ENCODE peak calls at places on chromosome 2, in four cellular contexts. V is GM12891, Q is HCT116, Z is GM12878. Y is an unnamed sample.

GRCh38 chr2:762646-763045 is 85.4 kb upstream of the TMEM18 start:
- DNase-seq in Z (no peak), Q (no peak), V (no peak), Y (no peak)

GRCh38 chr2:42103829-42104228 is 56.0 kb downstream of the PKDCC start:
- DNase-seq in V (no peak), Q (no peak), Z (no peak), Y (no peak)

GRCh38 chr2:198304859-198305258 is 500.5 kb downstream of the PLCL1 start:
- DNase-seq in Z (no peak), Q (no peak), V (no peak), Y (no peak)

GRCh38 chr2:98869868-98870267 is 66.2 kb downstream of the CRACDL start:
- DNase-seq in V (no peak), Z (no peak), Q (no peak), Y (no peak)

GRCh38 chr2:222878284-222878876 is 17.5 kb downstream of the ACSL3 start:
- DNase-seq in V (no peak), Q (no peak), Z (no peak), Y (no peak)

GRCh38 chr2:241136661-241137260 is 12.5 kb downstream of the PASK start:
- DNase-seq in Z (no peak), Q (no peak), V (no peak), Y (no peak)

GRCh38 chr2:121165038-121165542 is 119.9 kb downstream of the TFCP2L1 start:
- DNase-seq in Q (no peak), V (no peak), Z (no peak), Y (no peak)

GRCh38 chr2:232350804-232351685 is 27.5 kb upstream of the ALPP start:
- DNase-seq in Q (no peak), Z (no peak), V (no peak), Y (no peak)

GRCh38 chr2:32947484-32948143 is 861 bp downstream of the LTBP1 start:
- DNase-seq in Z (no peak), V (peak; percentile 41), Q (no peak), Y (peak; percentile 44)

GRCh38 chr2:19893520-19894134 is 8.2 kb downstream of the TTC32 start:
- DNase-seq in Z (peak; percentile 65), V (no peak), Q (no peak), Y (no peak)

GRCh38 chr2:208984376-208985100 is 439.3 kb upstream of the MAP2 start:
- DNase-seq in Q (no peak), V (no peak), Z (no peak), Y (no peak)

GRCh38 chr2:45049937-45050336 is 40.7 kb upstream of the SIX2 start:
- DNase-seq in V (no peak), Q (no peak), Z (no peak), Y (no peak)

GRCh38 chr2:105102001-105102400 is 64.1 kb downstream of the MRPS9 start:
- DNase-seq in V (no peak), Z (no peak), Q (no peak), Y (no peak)

GRCh38 chr2:172242968-172243367 is 140.3 kb upstream of the DLX2 start:
- DNase-seq in Z (no peak), V (no peak), Q (no peak), Y (no peak)

GRCh38 chr2:34353498-34354113 is 754.5 kb upstream of the FAM98A start:
- DNase-seq in V (no peak), Q (no peak), Z (no peak), Y (no peak)

GRCh38 chr2:121178730-121179129 is 106.3 kb downstream of the TFCP2L1 start:
- DNase-seq in V (no peak), Z (no peak), Q (no peak), Y (no peak)

GRCh38 chr2:230902180-230902899 is 22.7 kb downstream of the GPR55 start:
- DNase-seq in V (no peak), Q (peak; percentile 54), Z (no peak), Y (peak; percentile 67)
- TF ChIP-seq POLR2A in V (no peak), Q (no peak), Z (no peak), Y (no peak)

GRCh38 chr2:229920011-229920781 is 1.6 kb downstream of the TRIP12 start:
- DNase-seq in V (no peak), Q (no peak), Z (no peak), Y (no peak)

GRCh38 chr2:229922449-229923386 is at the start of gene FBXO36:
- DNase-seq in V (peak; percentile 76), Z (no peak), Q (peak; percentile 80), Y (peak; percentile 56)

GRCh38 chr2:229921101-229921891 is 513 bp downstream of the TRIP12 start:
- DNase-seq in Q (peak; percentile 22), Z (no peak), V (peak; percentile 56), Y (peak; percentile 79)

GRCh38 chr2:229917793-229918192 is 4.0 kb downstream of the TRIP12 start:
- DNase-seq in Z (no peak), Q (no peak), V (no peak), Y (no peak)

GRCh38 chr2:229921892-229922448 is at the start of gene TRIP12:
- DNase-seq in V (peak; percentile 85), Q (peak; percentile 89), Z (peak; percentile 88), Y (peak; percentile 84)
- TF ChIP-seq POLR2A in V (no peak), Q (no peak), Z (peak; percentile 63), Y (peak; percentile 59)

GRCh38 chr2:190334479-190335224 is 8.7 kb upstream of the INPP1 start:
- DNase-seq in Z (no peak), V (no peak), Q (no peak), Y (no peak)
- TF ChIP-seq POLR2A in Z (no peak), V (no peak), Q (no peak), Y (no peak)

GRCh38 chr2:54558188-54558975 is 102.3 kb downstream of the SPTBN1 start:
- DNase-seq in V (no peak), Z (no peak), Q (peak; percentile 56), Y (no peak)
- TF ChIP-seq POLR2A in V (peak; percentile 51), Z (peak; percentile 78), Q (no peak), Y (no peak)

DNA sequence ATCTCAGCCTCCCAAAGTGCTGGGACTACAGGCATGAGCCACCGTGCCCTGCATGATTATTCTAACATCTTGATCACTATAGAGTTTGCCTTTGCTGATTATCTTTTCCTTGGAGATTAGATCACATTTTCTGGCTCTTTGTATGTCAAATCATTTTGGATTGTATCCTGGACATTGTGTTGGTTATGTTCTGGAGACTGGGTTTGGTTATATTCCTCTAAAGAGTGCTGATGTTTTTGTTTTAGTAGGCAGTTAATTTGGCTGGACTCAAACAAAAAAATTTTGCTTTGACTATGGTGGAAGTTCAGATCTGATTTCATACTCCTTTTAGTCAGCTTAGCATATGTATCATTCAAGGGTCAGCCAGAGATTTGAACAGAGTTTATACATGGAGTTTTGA is 26.4 kb downstream of the ETAA1 start:
- DNase-seq in Z (no peak), Q (no peak), V (no peak), Y (no peak)
- TF ChIP-seq POLR2A in Z (no peak), Q (no peak), V (no peak), Y (no peak)

GRCh38 chr2:128316777-128317185 is 1.9 kb downstream of the HS6ST1 start:
- DNase-seq in V (peak; percentile 18), Q (no peak), Z (no peak), Y (no peak)

GRCh38 chr2:128318776-128319456 is at the start of gene HS6ST1:
- DNase-seq in V (peak; percentile 83), Q (peak; percentile 24), Z (no peak), Y (peak; percentile 87)

GRCh38 chr2:128315122-128315828 is 3.4 kb downstream of the HS6ST1 start:
- DNase-seq in V (no peak), Z (no peak), Q (no peak), Y (no peak)

GRCh38 chr2:128315829-128316776 is 2.6 kb downstream of the HS6ST1 start:
- DNase-seq in Z (no peak), V (peak; percentile 31), Q (no peak), Y (no peak)

DNA sequence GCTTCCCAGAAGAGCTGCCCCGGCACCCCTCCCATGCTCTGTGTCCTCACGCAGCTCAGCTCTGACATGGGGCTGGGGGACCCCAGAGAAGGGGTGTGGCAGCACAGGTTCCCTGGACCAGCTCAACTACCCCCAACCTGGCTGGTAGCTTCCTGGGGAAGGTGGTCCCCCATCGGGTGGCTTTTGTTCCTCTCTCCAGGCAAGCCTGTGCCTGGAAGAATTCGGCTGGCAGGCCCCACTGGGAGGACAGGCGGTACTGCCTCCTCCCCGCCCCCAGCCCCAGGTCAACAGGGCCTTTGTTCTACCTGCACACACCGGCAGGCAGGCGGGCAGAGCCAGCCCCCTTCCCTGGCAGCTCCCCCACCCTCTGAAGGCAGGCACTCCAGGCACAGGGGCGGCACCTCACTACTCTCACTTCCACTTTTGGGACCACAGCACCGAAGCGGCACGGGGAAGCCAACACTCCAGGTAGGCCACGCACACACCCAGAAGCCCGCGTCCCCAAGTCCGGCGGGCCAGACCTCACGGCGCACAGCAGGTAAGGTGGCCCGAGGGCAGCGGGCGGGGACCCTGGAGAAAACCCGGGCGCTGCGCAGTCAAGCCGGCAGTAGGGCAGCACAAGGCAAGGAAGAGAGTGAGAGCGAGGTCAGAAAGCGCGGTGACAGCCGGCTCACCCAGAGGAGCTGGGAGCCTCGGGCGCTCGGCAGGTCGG is 1.3 kb downstream of the HS6ST1 start:
- DNase-seq in Z (peak; percentile 11), Q (no peak), V (peak; percentile 71), Y (no peak)
- TF ChIP-seq POLR2A in Z (peak; percentile 63), Q (no peak), V (no peak), Y (no peak)

DNA sequence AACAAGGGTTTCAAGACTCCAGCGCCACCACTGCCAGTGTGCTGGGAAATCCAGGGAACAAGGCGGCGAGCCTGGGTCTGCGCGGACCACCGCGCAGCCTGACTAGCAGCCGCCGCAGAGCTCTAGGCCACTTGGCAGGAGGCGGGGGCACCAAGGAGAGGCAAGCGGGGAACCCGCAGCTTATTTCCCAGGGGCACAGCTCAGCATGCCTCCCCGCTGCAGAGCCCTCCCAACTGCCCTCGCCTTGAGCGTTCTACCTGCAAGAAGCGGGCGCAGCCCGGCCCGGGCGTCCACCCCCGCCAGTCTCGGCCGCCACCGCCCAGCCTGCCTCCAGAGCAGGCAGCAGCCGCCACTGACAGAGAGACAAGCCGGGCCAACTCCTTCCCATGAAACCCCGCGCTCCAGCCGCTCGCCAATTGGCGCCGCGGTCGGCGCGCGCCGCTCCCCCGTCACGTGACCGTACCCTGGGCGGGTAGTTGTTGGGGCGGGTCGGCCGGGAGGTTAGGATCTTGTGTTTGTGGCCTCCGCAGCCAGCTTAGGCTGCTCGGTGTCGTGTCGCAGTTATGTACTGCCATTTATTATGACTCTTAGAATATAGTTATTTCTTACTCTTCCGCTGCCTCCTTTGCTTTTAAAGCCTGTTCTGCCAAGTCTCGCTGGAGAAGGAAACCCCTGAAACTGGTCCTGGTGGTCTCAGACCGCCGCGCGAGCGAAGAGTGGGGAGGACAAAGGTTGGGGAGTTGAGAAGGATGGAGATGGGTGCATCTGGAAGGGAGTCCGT is at the start of gene LNPK:
- DNase-seq in Z (peak; percentile 50), Q (peak; percentile 55), V (peak; percentile 87), Y (peak; percentile 84)
- TF ChIP-seq POLR2A in Z (peak; percentile 91), Q (peak; percentile 77), V (peak; percentile 83), Y (peak; percentile 85)

GRCh38 chr2:43220982-43221659 is 5.3 kb downstream of the ZFP36L2 start:
- DNase-seq in V (no peak), Q (no peak), Z (no peak), Y (no peak)

GRCh38 chr2:43218550-43219382 is 7.6 kb downstream of the ZFP36L2 start:
- DNase-seq in V (no peak), Q (no peak), Z (no peak), Y (no peak)

GRCh38 chr2:43221660-43222471 is 4.5 kb downstream of the ZFP36L2 start:
- DNase-seq in V (no peak), Q (peak; percentile 64), Z (no peak), Y (peak; percentile 98)

GRCh38 chr2:43219383-43220228 is 6.8 kb downstream of the ZFP36L2 start:
- DNase-seq in Z (peak; percentile 80), Q (peak; percentile 75), V (peak; percentile 72), Y (peak; percentile 93)

GRCh38 chr2:43220229-43220981 is 6.0 kb downstream of the ZFP36L2 start:
- DNase-seq in Z (no peak), V (no peak), Q (no peak), Y (no peak)
- TF ChIP-seq POLR2A in Z (no peak), V (no peak), Q (no peak), Y (no peak)

Y was measured in H54.